ENCODE peak calls at places on chromosomes 4 and X, in five cellular contexts. Z is prostate gland; X is AG09319; K is adrenal gland; U is CD4-positive, alpha-beta T cell. Y is an unnamed sample.

GRCh38 chr4:39305902-39306677 is 60.1 kb downstream of the RFC1 start:
- DNase-seq in U (no peak), K (no peak), X (no peak), Z (no peak), Y (no peak)

GRCh38 chr4:107834241-107834856 is 9.6 kb downstream of the SGMS2 start:
- DNase-seq in K (no peak), U (no peak), X (no peak), Z (no peak), Y (no peak)

GRCh38 chr4:1055721-1056590 is 44.5 kb downstream of the FGFRL1 start:
- DNase-seq in Z (peak), K (peak), U (peak), X (no peak), Y (peak)

GRCh38 chr4:6467600-6467999 is 4.8 kb downstream of the PPP2R2C start:
- DNase-seq in X (no peak), U (no peak), Z (no peak), K (no peak), Y (no peak)

GRCh38 chr4:43132010-43132582 is 239.6 kb downstream of the GRXCR1 start:
- DNase-seq in X (peak), Z (peak), K (peak), U (peak), Y (no peak)

GRCh38 chrX:54213603-54214002 is 30.5 kb upstream of the FAM120C start:
- DNase-seq in Z (no peak), U (no peak), K (no peak), X (no peak), Y (no peak)

GRCh38 chrX:110794601-110795000 is 1.0 kb downstream of the CHRDL1 start:
- DNase-seq in K (no peak), U (no peak), X (no peak), Z (no peak), Y (no peak)

GRCh38 chr4:8502836-8503585 is 62.4 kb downstream of the TRMT44 start:
- DNase-seq in Z (no peak), X (no peak), U (no peak), K (no peak), Y (no peak)

GRCh38 chrX:154408659-154409221 is 314 bp downstream of the DNASE1L1 start:
- DNase-seq in U (no peak), K (no peak), Z (no peak), X (no peak), Y (no peak)

GRCh38 chr4:38860788-38861424 is 4.3 kb upstream of the TLR6 start:
- DNase-seq in X (no peak), U (peak), Z (no peak), K (peak), Y (peak)

GRCh38 chrX:80285131-80285773 is 135.0 kb upstream of the TENT5D start:
- DNase-seq in K (no peak), U (no peak), Z (peak), X (no peak), Y (no peak)

GRCh38 chr4:183011213-183011907 is 87.7 kb upstream of the WWC2 start:
- DNase-seq in K (no peak), X (no peak), U (no peak), Z (no peak), Y (no peak)

GRCh38 chr4:47017081-47017480 is 14.3 kb upstream of the GABRB1 start:
- DNase-seq in K (no peak), U (no peak), X (no peak), Z (no peak), Y (no peak)

GRCh38 chr4:8000721-8001491 is 61.2 kb upstream of the AFAP1 start:
- DNase-seq in X (no peak), K (peak), U (no peak), Z (no peak), Y (no peak)

GRCh38 chrX:66007851-66008250 is 32.0 kb downstream of the VSIG4 start:
- DNase-seq in Z (no peak), K (no peak), U (no peak), X (no peak), Y (no peak)

GRCh38 chrX:129472116-129472515 is 51.2 kb downstream of the SMARCA1 start:
- DNase-seq in K (no peak), X (no peak), U (no peak), Z (peak), Y (no peak)

GRCh38 chr4:45944000-45944399 is 179.9 kb downstream of the GABRG1 start:
- DNase-seq in X (no peak), U (no peak), K (no peak), Z (no peak), Y (no peak)

GRCh38 chr4:170051402-170051801 is 25.2 kb upstream of the MFAP3L start:
- DNase-seq in U (no peak), K (no peak), X (no peak), Z (no peak), Y (no peak)

GRCh38 chr4:105147226-105148151 is 813 bp downstream of the TET2 start:
- DNase-seq in U (peak), K (peak), Z (peak), X (no peak), Y (no peak)

GRCh38 chr4:25993564-25994185 is 79.7 kb downstream of the SMIM20 start:
- DNase-seq in K (no peak), Z (no peak), X (no peak), U (no peak), Y (no peak)

GRCh38 chr4:2365913-2366210 is 52.6 kb downstream of the ZFYVE28 start:
- DNase-seq in U (no peak), X (no peak), K (no peak), Z (no peak), Y (no peak)

GRCh38 chrX:70592091-70592490 is 147.5 kb downstream of the DLG3 start:
- DNase-seq in Z (no peak), X (peak), K (peak), U (no peak), Y (no peak)

GRCh38 chrX:123201720-123202119 is 17.6 kb downstream of the GRIA3 start:
- DNase-seq in Z (no peak), K (peak), U (no peak), X (no peak), Y (no peak)

GRCh38 chrX:74104356-74105065 is 199.5 kb upstream of the ZCCHC13 start:
- DNase-seq in K (no peak), U (no peak), Z (no peak), X (no peak), Y (no peak)

GRCh38 chrX:153900806-153901752 is 3.4 kb upstream of the AVPR2 start:
- DNase-seq in K (peak), X (peak), Z (no peak), U (peak), Y (peak)

GRCh38 chr4:174214102-174214878 is 69.2 kb downstream of the FBXO8 start:
- DNase-seq in K (no peak), X (no peak), U (no peak), Z (no peak), Y (no peak)

GRCh38 chrX:38882894-38883620 is 81.8 kb downstream of the MID1IP1 start:
- DNase-seq in X (peak), U (no peak), K (no peak), Z (no peak), Y (no peak)

GRCh38 chrX:40922307-40922706 is 162.9 kb upstream of the USP9X start:
- DNase-seq in K (peak), X (no peak), U (no peak), Z (no peak), Y (no peak)

GRCh38 chr4:158462611-158463010 is 59.1 kb upstream of the RXFP1 start:
- DNase-seq in U (no peak), K (no peak), Z (no peak), X (no peak), Y (no peak)

GRCh38 chr4:40843696-40844095 is 93.9 kb downstream of the NSUN7 start:
- DNase-seq in K (no peak), U (no peak), X (no peak), Z (no peak), Y (no peak)

GRCh38 chr4:95572304-95572991 is 23.7 kb upstream of the UNC5C start:
- DNase-seq in U (no peak), Z (no peak), X (no peak), K (peak), Y (no peak)

GRCh38 chrX:103404225-103405008 is 28.1 kb downstream of the BEX3 start:
- DNase-seq in K (peak), Z (peak), X (peak), U (peak), Y (peak)

GRCh38 chrX:150566734-150567182 is 1.7 kb upstream of the MTM1 start:
- DNase-seq in Z (no peak), X (no peak), U (no peak), K (no peak), Y (no peak)

GRCh38 chr4:173051697-173052096 is 116.9 kb upstream of the GALNT7 start:
- DNase-seq in U (no peak), Z (no peak), X (no peak), K (peak), Y (no peak)

GRCh38 chr4:52914051-52914605 is 52.0 kb downstream of the RASL11B start:
- DNase-seq in U (no peak), Z (no peak), K (peak), X (no peak), Y (no peak)

GRCh38 chr4:51906167-51906647 is 63.3 kb downstream of the DCUN1D4 start:
- DNase-seq in U (no peak), X (no peak), K (no peak), Z (no peak), Y (no peak)

GRCh38 chr4:7630559-7631287 is 196.0 kb upstream of the PSAPL1 start:
- DNase-seq in X (peak), U (no peak), Z (peak), K (peak), Y (no peak)

GRCh38 chr4:159267023-159267939 is 164.4 kb downstream of the RAPGEF2 start:
- DNase-seq in K (no peak), X (no peak), U (no peak), Z (no peak), Y (no peak)

GRCh38 chr4:134202136-134202535 is 547 bp upstream of the PABPC4L start:
- DNase-seq in U (no peak), X (no peak), Z (no peak), K (no peak), Y (no peak)

GRCh38 chr4:100836929-100837328 is 319.1 kb upstream of the EMCN start:
- DNase-seq in Z (no peak), U (no peak), K (no peak), X (no peak), Y (no peak)

GRCh38 chr4:3418029-3418762 is 23.6 kb upstream of the HGFAC start:
- DNase-seq in Z (no peak), K (no peak), U (no peak), X (no peak), Y (no peak)
- TF ChIP-seq CTCF in Z (no peak), K (no peak), U (no peak), X (peak), Y (no peak)

DNA sequence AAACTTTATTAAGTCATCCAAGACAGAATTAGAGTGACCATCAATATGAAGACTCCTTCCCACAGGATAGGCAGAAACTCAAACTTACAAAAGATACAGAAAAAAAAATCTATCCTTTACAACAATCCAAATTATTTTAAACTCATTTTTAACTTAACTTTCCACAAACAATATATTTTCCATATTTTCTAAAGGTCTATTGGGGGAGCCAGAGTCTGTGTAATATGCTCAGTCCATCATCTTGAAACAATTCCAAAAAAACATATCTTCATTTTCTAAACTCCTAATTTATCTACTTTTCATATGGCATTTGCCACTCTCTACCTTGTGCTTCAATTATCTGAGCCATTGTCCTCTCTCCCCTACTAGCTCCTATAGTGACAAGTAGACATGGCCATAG is 378.1 kb downstream of the PDGFC start:
- DNase-seq in X (no peak), Z (no peak), K (no peak), U (no peak), Y (no peak)
- TF ChIP-seq CTCF in X (peak), Z (no peak), K (peak), U (no peak), Y (no peak)

DNA sequence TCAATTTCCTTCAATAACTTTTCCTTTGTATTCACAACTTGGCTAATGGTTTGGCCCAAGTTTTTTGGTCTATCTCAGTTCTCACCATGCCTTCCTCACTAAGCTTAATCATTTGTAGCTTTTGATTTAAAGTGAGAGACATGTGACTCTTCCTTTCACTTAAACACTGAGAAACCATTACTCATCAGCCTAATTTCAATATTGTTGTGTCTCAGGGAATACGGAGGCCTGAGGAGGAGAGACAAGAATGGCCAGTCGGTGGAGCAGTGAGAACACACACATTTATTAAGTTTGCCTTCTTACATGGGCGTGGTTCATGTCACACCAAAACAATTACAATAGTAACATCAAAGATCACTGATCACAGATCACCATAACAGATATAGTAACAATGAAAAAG is 56.7 kb downstream of the TSPAN5 start:
- DNase-seq in U (no peak), Z (no peak), X (no peak), K (no peak), Y (no peak)
- TF ChIP-seq CTCF in U (no peak), Z (no peak), X (no peak), K (no peak), Y (no peak)

GRCh38 chrX:21972721-21973120 is 32.2 kb downstream of the SMS start:
- DNase-seq in X (no peak), K (no peak), U (peak), Z (no peak), Y (no peak)
- TF ChIP-seq CTCF in X (no peak), K (no peak), U (no peak), Z (no peak), Y (no peak)